ENCODE peak calls at places on chromosomes 7 and 10, in four cellular contexts. S, E, Q and K are unnamed samples.

GRCh38 chr7:128025380-128025779 is 5.9 kb downstream of the LRRC4 start:
- DNase-seq in Q (no peak), E (no peak), S (peak; percentile 46), K (no peak)

GRCh38 chr10:3805791-3806381 is 20.9 kb upstream of the KLF6 start:
- DNase-seq in E (no peak), S (peak; percentile 92), Q (peak; percentile 75), K (peak; percentile 40)

GRCh38 chr7:24504040-24504439 is 69.2 kb upstream of the PALS2 start:
- DNase-seq in S (no peak), E (no peak), Q (no peak), K (no peak)

GRCh38 chr7:44962483-44963251 is 16.1 kb downstream of the MYO1G start:
- DNase-seq in E (peak; percentile 67), Q (no peak), S (no peak), K (peak; percentile 53)

GRCh38 chr7:77306231-77307067 is 106.8 kb upstream of the FGL2 start:
- DNase-seq in E (no peak), S (no peak), Q (no peak), K (no peak)

GRCh38 chr7:3042861-3043489 is 692 bp downstream of the CARD11 start:
- DNase-seq in S (no peak), Q (no peak), E (peak; percentile 63), K (peak; percentile 55)

GRCh38 chr7:148521271-148521670 is 69.3 kb upstream of the C7orf33 start:
- DNase-seq in Q (no peak), S (no peak), E (no peak), K (peak; percentile 14)

GRCh38 chr10:128147064-128147463 is 20.8 kb upstream of the MKI67 start:
- DNase-seq in Q (no peak), E (no peak), S (no peak), K (no peak)

GRCh38 chr7:22256702-22257101 is 100.3 kb downstream of the RAPGEF5 start:
- DNase-seq in S (no peak), E (no peak), Q (no peak), K (no peak)

GRCh38 chr7:96331233-96331632 is 9.3 kb upstream of the SLC25A13 start:
- DNase-seq in E (no peak), S (no peak), Q (no peak), K (peak; percentile 68)

GRCh38 chr7:23394828-23395227 is 75.5 kb downstream of the IGF2BP3 start:
- DNase-seq in Q (peak; percentile 26), S (peak; percentile 39), E (no peak), K (no peak)

GRCh38 chr7:117248810-117249209 is 74.0 kb downstream of the WNT2 start:
- DNase-seq in S (no peak), E (no peak), Q (peak; percentile 36), K (peak; percentile 12)

GRCh38 chr7:83267141-83267631 is 104.5 kb upstream of the PCLO start:
- DNase-seq in Q (peak; percentile 65), S (peak; percentile 35), E (no peak), K (peak; percentile 54)

GRCh38 chr7:154587812-154588211 is 415.1 kb downstream of the PAXIP1 start:
- DNase-seq in Q (no peak), E (no peak), S (no peak), K (no peak)

DNA sequence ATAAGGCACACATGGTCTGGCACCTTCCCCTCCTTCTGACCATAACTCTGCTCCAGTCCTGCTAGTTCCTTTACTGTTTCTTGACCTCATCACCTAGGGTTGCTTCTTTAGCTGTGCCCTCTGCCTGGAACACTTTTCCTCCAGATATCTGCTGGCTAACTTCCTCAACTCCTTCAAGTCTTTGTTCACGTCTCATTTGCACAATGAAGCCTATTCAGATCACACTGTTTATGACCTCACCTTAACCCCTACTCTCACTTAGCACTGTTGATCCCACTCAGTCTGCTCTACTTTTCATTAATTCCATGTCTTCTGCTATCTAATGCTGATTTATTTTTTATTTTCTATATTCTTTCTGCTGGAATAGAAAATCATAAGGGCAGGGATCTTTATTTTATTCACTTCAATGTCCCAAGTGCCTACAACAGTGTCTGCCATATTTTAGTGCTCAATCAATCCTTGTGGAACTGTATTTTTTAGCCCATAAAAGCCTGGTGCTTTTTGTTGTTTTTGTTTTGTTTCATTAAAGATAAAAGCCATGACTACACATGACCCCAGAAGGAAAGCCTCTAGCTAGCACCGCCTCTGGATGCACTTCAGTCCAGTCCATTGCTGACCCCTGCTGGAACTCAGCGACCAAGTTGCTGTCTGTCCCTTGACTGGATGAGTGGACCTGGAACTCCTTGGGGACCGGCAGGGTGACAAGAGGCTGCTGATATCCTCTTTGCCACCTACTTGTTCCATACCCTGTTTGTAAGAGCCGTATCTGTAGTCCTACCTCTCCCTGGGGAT is 12.3 kb downstream of the KLF14 start:
- DNase-seq in S (peak; percentile 74), Q (peak; percentile 77), E (peak; percentile 60), K (peak; percentile 87)
- TF ChIP-seq CTCF in S (peak; percentile 77), Q (peak; percentile 76), E (peak; percentile 74), K (peak; percentile 67)

DNA sequence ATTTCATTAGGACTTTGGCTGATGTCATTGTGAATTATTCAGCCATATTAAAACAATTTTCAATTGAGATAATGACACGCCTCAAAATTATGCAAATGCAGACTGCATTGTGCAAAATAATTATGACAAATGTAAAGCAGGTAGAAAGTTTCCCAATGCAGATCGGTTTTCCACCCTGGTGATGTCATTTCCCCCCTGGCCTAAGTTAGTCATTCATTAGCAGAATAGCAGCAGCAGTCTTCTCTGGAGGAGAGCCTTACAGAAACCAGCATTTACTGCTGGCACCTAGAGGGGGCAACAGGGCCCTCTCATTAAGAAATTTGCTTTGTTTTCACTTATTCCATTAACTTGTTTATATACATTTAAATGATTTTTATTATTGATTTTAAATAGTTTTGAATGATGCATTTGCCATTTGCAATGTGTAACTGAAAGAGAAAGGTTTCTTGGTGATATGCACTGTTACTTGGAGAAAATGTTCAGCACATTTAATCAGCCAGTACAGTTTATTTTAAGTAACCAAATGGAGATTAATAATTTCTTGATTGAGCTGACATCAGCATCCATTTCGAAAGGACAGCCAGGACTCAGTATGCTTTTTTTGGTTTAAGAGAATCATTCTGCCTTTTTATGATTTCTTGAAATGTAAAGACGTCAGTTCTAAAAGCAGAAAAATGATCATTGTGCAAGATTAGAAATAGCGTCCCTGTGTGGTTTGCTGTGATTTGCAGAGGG is 3.4 kb downstream of the ARID5B start:
- DNase-seq in S (peak; percentile 75), Q (peak; percentile 72), E (no peak), K (peak; percentile 79)
- TF ChIP-seq CTCF in S (peak; percentile 50), Q (peak; percentile 39), E (peak; percentile 5), K (peak; percentile 44)

GRCh38 chr7:1123721-1124120 is 35.8 kb downstream of the GPER1 start:
- DNase-seq in E (peak; percentile 84), Q (peak; percentile 88), S (peak; percentile 82), K (peak; percentile 80)
- TF ChIP-seq CTCF in E (peak; percentile 71), Q (peak; percentile 65), S (peak; percentile 73), K (peak; percentile 59)

GRCh38 chr7:20745716-20746115 is 41.0 kb downstream of the SP8 start:
- DNase-seq in E (peak; percentile 49), Q (no peak), S (no peak), K (no peak)

GRCh38 chr7:20741801-20742200 is 44.9 kb downstream of the SP8 start:
- DNase-seq in Q (no peak), E (no peak), S (no peak), K (no peak)

GRCh38 chr7:20748853-20749252 is 37.8 kb downstream of the SP8 start:
- DNase-seq in E (no peak), Q (no peak), S (no peak), K (no peak)

GRCh38 chr7:20742913-20743312 is 43.8 kb downstream of the SP8 start:
- DNase-seq in E (no peak), S (no peak), Q (no peak), K (no peak)

DNA sequence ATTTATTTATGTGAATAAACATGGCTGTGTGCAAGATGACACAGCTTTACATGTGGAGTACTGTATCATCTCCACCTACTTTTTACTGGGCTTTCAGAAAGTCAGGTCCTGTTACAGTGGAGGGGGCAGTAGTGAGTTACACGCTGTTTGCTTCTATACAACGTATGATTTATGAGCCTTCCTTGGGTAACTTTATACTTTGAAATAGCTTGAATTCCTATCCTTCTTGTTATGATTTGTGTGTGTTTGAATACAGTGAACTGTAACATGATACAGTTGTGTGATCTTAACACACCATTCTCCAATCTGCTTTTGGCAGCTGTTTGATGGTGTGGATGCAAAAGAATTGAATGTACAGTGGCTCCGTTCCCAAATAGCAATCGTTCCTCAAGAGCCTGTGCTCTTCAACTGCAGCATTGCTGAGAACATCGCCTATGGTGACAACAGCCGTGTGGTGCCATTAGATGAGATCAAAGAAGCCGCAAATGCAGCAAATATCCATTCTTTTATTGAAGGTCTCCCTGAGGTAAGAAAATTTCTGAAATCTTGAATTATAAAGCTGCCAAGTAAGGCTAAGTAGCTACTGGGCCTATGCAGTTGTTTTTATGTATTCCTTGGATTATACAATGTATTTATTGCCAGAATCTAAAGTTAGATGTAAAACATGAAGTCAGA is 41.6 kb downstream of the SP8 start:
- DNase-seq in S (peak; percentile 4), E (no peak), Q (peak; percentile 19), K (peak; percentile 30)
- TF ChIP-seq CTCF in S (no peak), E (no peak), Q (no peak), K (peak; percentile 35)

GRCh38 chr7:69820479-69821192 is 222.4 kb downstream of the AUTS2 start:
- DNase-seq in S (no peak), E (no peak), Q (no peak), K (no peak)

GRCh38 chr7:69823151-69823744 is 225.0 kb downstream of the AUTS2 start:
- DNase-seq in S (no peak), E (no peak), Q (no peak), K (no peak)

GRCh38 chr7:69827140-69827919 is 229.1 kb downstream of the AUTS2 start:
- DNase-seq in Q (no peak), S (no peak), E (no peak), K (no peak)

GRCh38 chr7:69826283-69826682 is 228.0 kb downstream of the AUTS2 start:
- DNase-seq in Q (no peak), S (no peak), E (no peak), K (no peak)

DNA sequence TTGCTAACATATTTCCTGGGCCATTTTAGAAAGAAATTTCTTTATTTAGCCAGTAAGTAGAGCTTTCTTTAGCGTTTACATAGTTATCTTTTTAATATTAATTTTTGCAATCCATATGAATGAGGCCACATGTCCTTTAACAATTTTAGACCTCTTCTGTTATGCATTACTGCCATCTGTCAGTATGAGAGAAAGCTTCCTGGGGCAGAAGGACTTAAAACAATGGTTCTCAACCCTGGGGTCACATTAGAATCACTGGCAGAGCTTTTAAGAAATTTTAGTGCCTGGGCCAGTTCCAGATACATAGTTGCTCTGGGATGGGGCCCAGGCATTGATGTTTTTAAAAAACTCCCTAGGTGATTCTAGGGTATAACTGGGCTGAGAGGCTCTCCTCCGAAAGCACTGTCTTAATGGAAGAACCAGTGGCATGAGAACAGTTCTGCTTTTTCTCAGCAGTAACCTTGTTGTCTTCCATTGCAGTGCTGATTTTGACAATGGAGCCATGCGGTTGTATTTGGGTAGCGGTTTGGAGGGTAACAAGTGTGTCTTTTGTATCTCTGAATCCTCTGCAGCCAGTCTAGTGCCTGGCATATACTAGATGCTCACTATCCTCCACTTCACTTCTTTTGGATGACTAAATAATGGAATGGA is 226.9 kb downstream of the AUTS2 start:
- DNase-seq in S (no peak), Q (no peak), E (no peak), K (no peak)
- TF ChIP-seq CTCF in S (no peak), Q (no peak), E (no peak), K (peak; percentile 24)